ENCODE peak calls at places on chromosomes 4 and X, in nine cellular contexts. W is HCT116, F is uterus, E is stomach, L is left ventricle myocardium inferior, T is endodermal cell, J is SJSA1, Z is spleen, U is PC-3. G is an unnamed sample. For H3K4me1 and H3K36me3, the result is how much of the 10 kb centered on the place peaks cover.

GRCh38 chrX:127861611-127862010 is 190.6 kb downstream of the ACTRT1 start:
- DNase-seq in U (no peak), E (no peak), L (no peak), F (no peak), T (no peak), J (no peak), W (no peak), Z (no peak), G (no peak)

GRCh38 chrX:133575501-133575900 is 160.2 kb upstream of the GPC4 start:
- DNase-seq in L (no peak), W (no peak), J (no peak), T (no peak), Z (no peak), U (no peak), E (no peak), F (no peak), G (no peak)

GRCh38 chr4:15434086-15434485 is 6.3 kb downstream of the C1QTNF7 start:
- DNase-seq in L (no peak), U (no peak), W (no peak), J (no peak), Z (no peak), F (no peak), E (no peak), T (no peak), G (no peak)

GRCh38 chr4:37780444-37781133 is 45.9 kb upstream of the PGM2 start:
- DNase-seq in E (peak), F (no peak), L (no peak), U (no peak), W (no peak), Z (no peak), J (no peak), T (no peak), G (no peak)

GRCh38 chr4:74527049-74527448 is 82.1 kb downstream of the AREG start:
- DNase-seq in T (no peak), U (no peak), F (no peak), L (no peak), Z (no peak), W (no peak), J (no peak), E (no peak), G (no peak)

GRCh38 chr4:44804301-44804700 is 77.9 kb upstream of the GNPDA2 start:
- DNase-seq in F (no peak), L (no peak), W (no peak), T (no peak), Z (no peak), E (no peak), J (no peak), U (no peak), G (no peak)

GRCh38 chrX:10516781-10517322 is 103.5 kb downstream of the MID1 start:
- DNase-seq in J (no peak), Z (no peak), W (no peak), L (no peak), U (no peak), F (no peak), T (no peak), E (no peak), G (no peak)

GRCh38 chrX:54838583-54838982 is 31.0 kb downstream of the MAGED2 start:
- DNase-seq in U (no peak), L (no peak), T (no peak), Z (no peak), W (no peak), E (no peak), J (no peak), F (no peak), G (no peak)

GRCh38 chr4:94390804-94391410 is 48.3 kb upstream of the HPGDS start:
- DNase-seq in J (peak), E (no peak), T (no peak), W (no peak), L (no peak), U (peak), Z (no peak), F (no peak), G (no peak)

GRCh38 chr4:179307297-179308136 is 1865.3 kb upstream of the AGA start:
- DNase-seq in L (no peak), Z (no peak), U (peak), T (peak), W (peak), J (no peak), F (no peak), E (no peak), G (no peak)

GRCh38 chr4:48899950-48900349 is 6.6 kb downstream of the OCIAD2 start:
- DNase-seq in W (no peak), E (no peak), F (no peak), J (peak), L (no peak), Z (no peak), T (no peak), U (no peak), G (no peak)

GRCh38 chrX:79570524-79571240 is 203.5 kb upstream of the ITM2A start:
- DNase-seq in U (no peak), E (no peak), F (no peak), Z (peak), L (no peak), T (no peak), W (no peak), J (no peak), G (no peak)

GRCh38 chr4:3429651-3430050 is 12.1 kb upstream of the HGFAC start:
- DNase-seq in F (no peak), W (no peak), Z (no peak), L (no peak), E (no peak), J (no peak), U (no peak), T (no peak), G (no peak)

GRCh38 chr4:3433138-3433869 is 8.5 kb upstream of the HGFAC start:
- DNase-seq in E (no peak), W (no peak), U (no peak), Z (no peak), L (no peak), F (no peak), J (no peak), T (no peak), G (peak)

GRCh38 chr4:3432381-3432790 is 9.4 kb upstream of the HGFAC start:
- DNase-seq in T (no peak), Z (no peak), E (no peak), U (no peak), L (no peak), F (no peak), W (no peak), J (no peak), G (peak)

GRCh38 chr4:3430524-3430923 is 11.2 kb upstream of the HGFAC start:
- DNase-seq in W (no peak), U (no peak), T (no peak), F (no peak), J (no peak), E (no peak), Z (no peak), L (no peak), G (peak)

DNA sequence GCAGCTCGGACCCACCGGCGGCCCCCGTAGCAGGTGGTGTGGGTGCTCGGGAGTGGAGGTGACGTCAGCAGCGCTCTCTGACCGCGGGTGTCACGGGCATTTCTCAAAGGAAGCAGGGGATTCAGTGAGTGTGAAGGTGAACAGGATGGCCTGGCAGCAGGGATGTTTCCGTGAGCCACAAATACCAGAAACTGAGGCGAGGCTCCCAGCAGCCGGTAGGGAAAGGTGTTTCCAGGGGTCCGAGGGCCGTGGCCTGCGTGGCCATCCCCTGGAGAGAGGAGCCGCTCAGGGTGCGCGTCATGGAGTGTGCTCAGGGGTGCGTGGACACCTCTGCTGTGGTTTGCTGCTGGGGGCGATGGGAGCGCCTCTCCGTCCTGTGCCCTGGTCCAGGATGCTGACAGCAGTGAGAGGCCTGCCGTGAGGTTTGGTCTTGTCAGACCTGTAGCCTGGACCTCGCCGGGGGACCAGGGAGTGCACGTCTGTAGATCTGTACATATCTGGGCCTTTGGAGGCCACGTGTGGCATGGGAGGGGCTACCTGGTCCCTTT is 10.2 kb upstream of the HGFAC start:
- DNase-seq in W (no peak), Z (no peak), J (no peak), F (no peak), U (no peak), T (no peak), L (no peak), E (no peak), G (no peak)
- H3K4me1 ChIP-seq in W (under half), Z (under half), J (under half), F (under half), U (under half), T (under half), L (under half), E (under half), G (under half)

DNA sequence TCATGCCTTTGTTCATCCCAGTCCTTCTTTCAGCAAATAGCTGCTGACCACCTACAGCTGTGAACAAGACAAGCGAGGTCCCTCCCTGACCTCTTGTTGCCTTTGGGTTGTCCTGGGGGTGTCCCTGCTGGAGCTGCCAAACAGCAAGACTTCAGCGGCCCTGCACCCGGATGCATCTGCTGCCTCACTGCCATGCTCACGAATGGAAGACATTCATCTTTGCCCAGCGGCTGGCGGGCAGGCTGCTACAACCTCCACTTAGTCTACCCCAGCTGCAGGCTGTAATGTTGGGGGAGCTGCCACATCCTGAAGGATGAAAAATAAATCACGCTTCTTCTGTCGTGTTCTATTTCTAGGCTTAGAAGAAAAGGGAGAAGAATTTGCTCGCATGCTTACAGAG is 61.3 kb downstream of the FAM114A1 start:
- DNase-seq in E (no peak), L (no peak), U (no peak), Z (no peak), F (no peak), T (no peak), W (no peak), J (no peak), G (no peak)
- H3K36me3 ChIP-seq in E (half or more), L (half or more), U (under half), Z (under half), F (under half), T (under half), W (under half), J (under half), G (half or more)

GRCh38 chr4:149238097-149238496 is 577.5 kb downstream of the IQCM start:
- DNase-seq in J (no peak), L (no peak), U (no peak), E (no peak), F (no peak), T (no peak), Z (no peak), W (no peak), G (no peak)
- H3K27ac ChIP-seq in J (no peak), L (no peak), U (no peak), E (no peak), F (no peak), T (no peak), Z (no peak), W (no peak), G (no peak)

GRCh38 chr4:118395057-118395679 is 42.4 kb upstream of the PRSS12 start:
- DNase-seq in U (no peak), Z (no peak), F (no peak), J (no peak), E (no peak), L (no peak), W (no peak), T (no peak), G (no peak)

GRCh38 chr4:118400362-118400761 is 47.6 kb upstream of the PRSS12 start:
- DNase-seq in L (no peak), Z (no peak), U (no peak), E (no peak), F (no peak), W (no peak), T (no peak), J (no peak), G (no peak)

GRCh38 chr4:118398226-118399090 is 45.7 kb upstream of the PRSS12 start:
- DNase-seq in E (no peak), J (no peak), L (no peak), T (no peak), F (no peak), U (no peak), W (no peak), Z (no peak), G (no peak)

GRCh38 chr4:118396881-118397666 is 44.3 kb upstream of the PRSS12 start:
- DNase-seq in T (no peak), L (no peak), E (no peak), F (no peak), J (no peak), W (no peak), Z (no peak), U (no peak), G (no peak)
- H3K4me1 ChIP-seq in T (under half), L (under half), E (under half), F (under half), J (under half), W (under half), Z (under half), U (under half), G (under half)